ENCODE peak calls at places on chromosome 12, in seven cellular contexts. D is right lobe of liver, F is left ventricle myocardium inferior, O is left lung, E is heart left ventricle, X is heart right ventricle, L is A549. M is an unnamed sample.

GRCh38 chr12:79897617-79898016 is 37.3 kb downstream of the PPP1R12A start:
- DNase-seq in E (no peak), D (no peak), F (no peak), X (no peak), L (peak; percentile 55), O (no peak), M (no peak)

GRCh38 chr12:3614806-3615466 is 123.9 kb downstream of the PRMT8 start:
- DNase-seq in X (no peak), O (no peak), D (no peak), E (no peak), L (no peak), F (no peak), M (no peak)

GRCh38 chr12:95551305-95551704 is at the start of gene USP44:
- DNase-seq in O (no peak), D (no peak), F (no peak), L (no peak), X (no peak), E (no peak), M (no peak)

GRCh38 chr12:9364224-9365176 is 156.3 kb upstream of the PZP start:
- DNase-seq in F (no peak), X (no peak), L (no peak), E (no peak), D (no peak), O (no peak), M (peak; percentile 9)

GRCh38 chr12:4996714-4997113 is 47.0 kb upstream of the KCNA5 start:
- DNase-seq in X (no peak), F (no peak), L (no peak), E (no peak), O (no peak), D (no peak), M (no peak)

GRCh38 chr12:116142936-116143882 is 134.3 kb downstream of the MED13L start:
- DNase-seq in F (no peak), D (no peak), O (no peak), L (peak; percentile 33), E (no peak), X (no peak), M (no peak)

GRCh38 chr12:48988030-48988649 is 10.0 kb downstream of the WNT1 start:
- DNase-seq in E (no peak), D (peak; percentile 65), O (peak; percentile 67), L (peak; percentile 66), X (peak; percentile 67), F (no peak), M (peak; percentile 69)

GRCh38 chr12:113370923-113371682 is 12.7 kb downstream of the PLBD2 start:
- DNase-seq in D (no peak), O (no peak), F (no peak), E (no peak), X (no peak), L (no peak), M (no peak)

GRCh38 chr12:2853626-2854025 is 3.2 kb downstream of the TEX52 start:
- DNase-seq in L (peak; percentile 77), F (peak; percentile 84), O (peak; percentile 74), E (peak; percentile 85), X (peak; percentile 85), D (peak; percentile 76), M (no peak)

GRCh38 chr12:48380596-48380995 is 29.9 kb upstream of the ZNF641 start:
- DNase-seq in O (no peak), L (no peak), X (no peak), F (no peak), D (no peak), E (no peak), M (no peak)

GRCh38 chr12:93379432-93380308 is 1.9 kb downstream of the NUDT4 start:
- DNase-seq in F (no peak), D (no peak), E (no peak), X (no peak), O (no peak), L (no peak), M (no peak)

GRCh38 chr12:52815676-52816075 is 1.8 kb upstream of the KRT4 start:
- DNase-seq in D (no peak), X (no peak), F (no peak), O (no peak), L (no peak), E (no peak), M (no peak)

GRCh38 chr12:128811806-128812205 is 12.0 kb downstream of the SLC15A4 start:
- DNase-seq in X (no peak), O (no peak), D (no peak), E (no peak), F (no peak), L (no peak), M (no peak)

GRCh38 chr12:87806310-87806709 is 222.9 kb downstream of the C12orf50 start:
- DNase-seq in X (no peak), L (peak; percentile 50), F (no peak), O (no peak), D (no peak), E (no peak), M (no peak)

GRCh38 chr12:87807127-87807526 is 222.1 kb downstream of the C12orf50 start:
- DNase-seq in D (no peak), L (no peak), E (no peak), X (no peak), O (no peak), F (no peak), M (no peak)

GRCh38 chr12:87801860-87802720 is 227.1 kb downstream of the C12orf50 start:
- DNase-seq in O (no peak), F (no peak), D (no peak), E (no peak), X (no peak), L (peak; percentile 57), M (no peak)

GRCh38 chr12:87796961-87797516 is 232.2 kb downstream of the C12orf50 start:
- DNase-seq in O (no peak), E (no peak), F (no peak), L (no peak), X (no peak), D (no peak), M (no peak)

DNA sequence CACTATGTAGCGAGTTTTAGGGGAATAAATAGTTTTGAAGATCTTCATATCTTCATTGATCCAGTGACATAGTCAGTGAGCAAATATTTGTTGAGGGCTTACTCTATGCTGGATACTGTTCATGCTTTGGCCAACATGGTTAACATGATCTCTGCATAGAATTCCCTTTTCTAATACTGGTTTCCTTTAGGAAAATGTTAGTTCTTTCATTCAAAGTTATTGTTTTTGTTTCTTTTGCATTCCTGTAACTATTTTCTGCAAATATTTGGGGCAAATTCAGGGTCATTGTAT is 226.5 kb downstream of the C12orf50 start:
- DNase-seq in O (no peak), X (no peak), L (peak; percentile 45), D (no peak), F (no peak), E (no peak), M (no peak)
- H3K27ac ChIP-seq in O (no peak overlapping the region), X (no peak overlapping the region), L (peak overlapping the region; percentile 88), D (no peak overlapping the region), F (no peak overlapping the region), E (no peak overlapping the region), M (no peak overlapping the region)

DNA sequence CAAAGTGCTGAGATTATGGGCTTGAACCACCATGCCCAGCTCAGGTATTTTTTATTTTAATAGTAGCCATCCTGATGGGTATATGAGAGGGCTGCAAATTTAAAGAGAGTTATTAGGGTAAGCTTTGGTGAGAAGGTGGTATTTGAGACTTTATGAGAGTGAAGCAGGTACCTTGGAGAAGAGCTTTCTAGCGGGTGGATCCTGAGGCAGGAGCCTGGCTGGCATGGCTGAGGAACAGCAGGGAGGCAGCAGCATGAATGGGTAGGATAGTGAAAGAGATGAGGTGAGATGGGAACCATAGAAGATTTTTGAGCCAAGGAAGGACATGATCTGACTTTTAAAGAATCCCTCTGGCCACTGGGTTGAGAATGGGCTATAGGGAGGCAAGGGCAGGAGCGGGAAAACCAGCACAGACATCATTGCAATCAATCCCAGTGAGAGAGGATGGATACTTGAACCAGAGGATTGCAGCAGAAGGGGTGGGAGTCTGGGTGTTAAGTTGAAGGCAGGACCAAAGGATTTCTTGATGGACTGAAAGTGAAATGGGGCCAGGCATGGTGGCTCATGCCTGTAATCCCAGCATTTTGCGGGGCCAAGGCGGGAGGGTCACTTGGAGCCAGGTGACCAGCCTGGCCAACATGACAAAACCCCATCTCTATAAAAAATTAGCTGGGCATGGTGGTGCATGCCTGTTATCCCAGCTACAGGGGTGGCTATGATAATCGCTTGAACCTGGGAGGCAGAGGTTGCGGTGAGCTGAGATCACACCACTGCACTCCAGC is 5.7 kb downstream of the SVOP start:
- DNase-seq in X (no peak), O (no peak), E (no peak), F (no peak), D (no peak), L (no peak), M (no peak)
- H3K27ac ChIP-seq in X (no peak overlapping the region), O (no peak overlapping the region), E (no peak overlapping the region), F (no peak overlapping the region), D (no peak overlapping the region), L (no peak overlapping the region), M (no peak overlapping the region)

GRCh38 chr12:71197460-71197859 is 39.7 kb upstream of the TSPAN8 start:
- DNase-seq in F (no peak), L (no peak), O (no peak), D (no peak), X (no peak), E (no peak), M (no peak)

GRCh38 chr12:71195338-71195896 is 37.6 kb upstream of the TSPAN8 start:
- DNase-seq in D (no peak), L (no peak), F (no peak), O (no peak), X (no peak), E (no peak), M (no peak)

GRCh38 chr12:71201136-71201679 is 43.4 kb upstream of the TSPAN8 start:
- DNase-seq in X (no peak), L (no peak), O (no peak), F (no peak), E (no peak), D (no peak), M (no peak)
- H3K27ac ChIP-seq in X (no peak overlapping the region), L (no peak overlapping the region), O (no peak overlapping the region), F (no peak overlapping the region), E (no peak overlapping the region), D (no peak overlapping the region), M (no peak overlapping the region)

GRCh38 chr12:46471404-46471803 is 98.8 kb upstream of the SLC38A2 start:
- DNase-seq in D (no peak), F (no peak), X (no peak), O (no peak), E (no peak), L (no peak), M (no peak)

GRCh38 chr12:46470975-46471374 is 98.4 kb upstream of the SLC38A2 start:
- DNase-seq in X (no peak), O (no peak), E (no peak), F (no peak), D (no peak), L (no peak), M (no peak)

GRCh38 chr12:46468159-46468558 is 95.6 kb upstream of the SLC38A2 start:
- DNase-seq in D (peak; percentile 59), L (peak; percentile 85), E (no peak), F (peak; percentile 42), O (no peak), X (no peak), M (no peak)

GRCh38 chr12:46470039-46470627 is 97.6 kb upstream of the SLC38A2 start:
- DNase-seq in D (no peak), L (no peak), X (no peak), F (no peak), E (no peak), O (no peak), M (no peak)

DNA sequence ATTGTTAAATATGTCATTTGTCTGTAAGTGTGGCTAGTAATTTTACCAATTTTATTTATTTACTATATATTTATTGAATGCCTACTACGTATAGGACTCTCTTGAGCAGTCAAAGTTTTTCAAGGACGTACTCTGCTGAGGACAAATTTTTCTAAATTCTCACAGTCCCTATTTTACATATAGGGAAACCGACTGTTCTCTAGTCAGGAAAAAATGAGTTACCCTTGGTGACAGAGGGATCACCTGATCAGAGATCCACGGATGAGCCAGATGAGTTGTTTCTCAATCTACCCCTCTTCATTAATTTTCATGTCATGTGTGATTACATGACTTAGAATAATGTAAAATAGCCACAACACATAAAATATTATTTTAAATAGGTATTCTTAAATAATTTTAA is 96.2 kb upstream of the SLC38A2 start:
- DNase-seq in E (no peak), F (no peak), X (no peak), O (no peak), D (no peak), L (no peak), M (no peak)
- H3K27ac ChIP-seq in E (no peak overlapping the region), F (peak overlapping the region; percentile 68), X (no peak overlapping the region), O (no peak overlapping the region), D (no peak overlapping the region), L (peak overlapping the region; percentile 60), M (no peak overlapping the region)